ENCODE peak calls at places on chromosomes 11 and 22, in six cellular contexts. R is ACHN; C is CD8-positive, alpha-beta memory T cell; T is left ventricle myocardium inferior; D is GM06990; U is lower lobe of right lung. G is an unnamed sample.

GRCh38 chr11:116557261-116557660 is 215.5 kb downstream of the BUD13 start:
- DNase-seq in R (no peak), C (no peak), T (no peak), D (no peak), U (no peak), G (no peak)

GRCh38 chr11:119374632-119375394 is 6.7 kb downstream of the USP2 start:
- DNase-seq in R (no peak), C (no peak), T (no peak), D (no peak), U (no peak), G (no peak)

GRCh38 chr11:133955091-133955846 is 1.5 kb downstream of the IGSF9B start:
- DNase-seq in R (no peak), C (peak; percentile 23), T (peak; percentile 79), D (no peak), U (no peak), G (peak; percentile 18)

GRCh38 chr22:49825436-49825835 is 2.2 kb downstream of the BRD1 start:
- DNase-seq in R (peak; percentile 60), C (no peak), T (no peak), D (no peak), U (no peak), G (no peak)

GRCh38 chr22:22681221-22681739 is 36.9 kb downstream of the GGTLC2 start:
- DNase-seq in R (peak; percentile 54), C (no peak), T (no peak), D (no peak), U (no peak), G (no peak)

GRCh38 chr11:130828741-130829140 is 87.5 kb downstream of the SNX19 start:
- DNase-seq in R (no peak), C (no peak), T (peak; percentile 26), D (no peak), U (no peak), G (no peak)

GRCh38 chr11:72683782-72684200 is 9.6 kb upstream of the PDE2A start:
- DNase-seq in R (peak; percentile 49), C (peak; percentile 45), T (peak; percentile 62), D (peak; percentile 59), U (peak; percentile 71), G (peak; percentile 38)

GRCh38 chr11:130585545-130585944 is 137.1 kb downstream of the ADAMTS15 start:
- DNase-seq in R (peak; percentile 27), C (no peak), T (no peak), D (no peak), U (no peak), G (no peak)

GRCh38 chr22:34489861-34490260 is 569.6 kb upstream of the LARGE1 start:
- DNase-seq in R (no peak), C (no peak), T (no peak), D (no peak), U (no peak), G (no peak)

GRCh38 chr11:92569717-92570116 is 345.1 kb downstream of the FAT3 start:
- DNase-seq in R (no peak), C (no peak), T (no peak), D (no peak), U (no peak), G (no peak)

GRCh38 chr22:38230108-38230825 is 28.5 kb downstream of the MAFF start:
- DNase-seq in R (peak; percentile 35), C (peak; percentile 39), T (peak; percentile 61), D (no peak), U (peak; percentile 77), G (peak; percentile 39)

GRCh38 chr11:46100670-46101069 is 20.6 kb downstream of the PHF21A start:
- DNase-seq in R (no peak), C (peak; percentile 11), T (no peak), D (no peak), U (no peak), G (no peak)

GRCh38 chr11:108959124-108959761 is 294.4 kb downstream of the DDX10 start:
- DNase-seq in R (no peak), C (no peak), T (no peak), D (no peak), U (no peak), G (no peak)

GRCh38 chr11:70517996-70518907 is 119.9 kb downstream of the CTTN start:
- DNase-seq in R (peak; percentile 9), C (no peak), T (no peak), D (no peak), U (no peak), G (no peak)

GRCh38 chr11:61743486-61744095 is 8.8 kb upstream of the MYRF start:
- DNase-seq in R (no peak), C (no peak), T (no peak), D (no peak), U (no peak), G (no peak)

GRCh38 chr11:64339754-64340408 is at the start of gene CCDC88B:
- DNase-seq in R (no peak), C (peak; percentile 91), T (peak; percentile 65), D (peak; percentile 83), U (peak; percentile 90), G (peak; percentile 89)

GRCh38 chr11:6476571-6476970 is 2.8 kb upstream of the TRIM3 start:
- DNase-seq in R (no peak), C (no peak), T (no peak), D (no peak), U (no peak), G (no peak)

GRCh38 chr11:71333473-71333872 is 81.1 kb upstream of the SHANK2 start:
- DNase-seq in R (no peak), C (no peak), T (no peak), D (no peak), U (no peak), G (no peak)

GRCh38 chr11:10488121-10488580 is 33.1 kb downstream of the AMPD3 start:
- DNase-seq in R (no peak), C (no peak), T (no peak), D (no peak), U (no peak), G (no peak)

GRCh38 chr11:134476435-134477021 is 64.5 kb upstream of the B3GAT1 start:
- DNase-seq in R (peak; percentile 32), C (no peak), T (no peak), D (no peak), U (no peak), G (no peak)

GRCh38 chr22:42613869-42614268 is 814 bp downstream of the POLDIP3 start:
- DNase-seq in R (no peak), C (no peak), T (no peak), D (no peak), U (no peak), G (no peak)

GRCh38 chr11:20563871-20564270 is 35.5 kb upstream of the SLC6A5 start:
- DNase-seq in R (no peak), C (no peak), T (no peak), D (no peak), U (no peak), G (no peak)

GRCh38 chr11:11931461-11932055 is 76.9 kb downstream of the DKK3 start:
- DNase-seq in R (peak; percentile 55), C (peak; percentile 22), T (no peak), D (no peak), U (no peak), G (no peak)

GRCh38 chr11:46914363-46914762 is 4.0 kb downstream of the LRP4 start:
- DNase-seq in R (peak; percentile 92), C (no peak), T (peak; percentile 50), D (no peak), U (no peak), G (no peak)

GRCh38 chr11:833114-833791 is 501 bp downstream of the CD151 start:
- DNase-seq in R (no peak), C (no peak), T (peak; percentile 73), D (peak; percentile 57), U (peak; percentile 73), G (no peak)

GRCh38 chr22:17700778-17701177 is 62.2 kb downstream of the BCL2L13 start:
- DNase-seq in R (no peak), C (no peak), T (no peak), D (no peak), U (no peak), G (no peak)

G was measured in CD4-positive, CD25-positive, alpha-beta regulatory T cell.